ENCODE peak calls at places on chromosomes 13 and 19, in eight cellular contexts. C is RWPE1; O is CD4-positive, alpha-beta T cell; E is PC-3; B is fibroblast of the conjunctiva; I is nucleus accumbens; K is stimulated activated CD4-positive, alpha-beta T cell treated with anti-CD3 and anti-CD28 coated beads, Interleukin-4, amount 100 ng/mL, for 4 hours; F is fibroblast of lung. N is an unnamed sample.

GRCh38 chr19:44544031-44544430 is 14.6 kb upstream of the CEACAM20 start:
- DNase-seq in E (no peak), B (no peak), C (no peak), I (no peak), F (no peak), O (no peak), K (no peak), N (no peak)

GRCh38 chr13:41182231-41182630 is 12.1 kb downstream of the KBTBD7 start:
- DNase-seq in B (no peak), O (no peak), F (no peak), I (no peak), E (no peak), C (peak; percentile 41), K (no peak), N (no peak)

GRCh38 chr19:41702208-41702651 is 6.2 kb upstream of the CEACAM5 start:
- DNase-seq in F (peak; percentile 20), E (peak; percentile 51), O (no peak), K (no peak), C (no peak), I (no peak), B (no peak), N (peak; percentile 24)

GRCh38 chr19:41456342-41456918 is 13.5 kb downstream of the ERICH4 start:
- DNase-seq in B (no peak), E (no peak), O (no peak), I (no peak), C (no peak), F (peak; percentile 47), K (no peak), N (peak; percentile 8)

GRCh38 chr19:48490980-48491792 is 20.4 kb downstream of the LMTK3 start:
- DNase-seq in E (peak; percentile 29), B (no peak), C (peak; percentile 82), F (no peak), O (peak; percentile 60), I (no peak), K (peak; percentile 54), N (no peak)

GRCh38 chr19:6087074-6087506 is 23.2 kb downstream of the RFX2 start:
- DNase-seq in E (no peak), K (no peak), I (no peak), F (no peak), B (no peak), C (no peak), O (peak; percentile 51), N (no peak)

GRCh38 chr19:38409631-38410133 is 6.8 kb downstream of the FAM98C start:
- DNase-seq in I (no peak), F (peak; percentile 54), K (no peak), C (no peak), O (no peak), E (no peak), B (no peak), N (no peak)

GRCh38 chr13:21625366-21625765 is 21.4 kb upstream of the MICU2 start:
- DNase-seq in F (peak; percentile 26), C (peak; percentile 55), O (no peak), E (peak; percentile 59), I (no peak), B (peak; percentile 4), K (no peak), N (peak; percentile 44)

GRCh38 chr13:26459276-26460131 is 98.0 kb upstream of the WASF3 start:
- DNase-seq in E (peak; percentile 61), C (no peak), B (no peak), K (no peak), O (no peak), I (no peak), F (no peak), N (peak; percentile 97)

GRCh38 chr13:111491021-111491420 is 170.6 kb downstream of the TEX29 start:
- DNase-seq in K (no peak), B (no peak), F (no peak), E (no peak), O (no peak), I (no peak), C (no peak), N (no peak)

GRCh38 chr13:112343591-112343990 is 32.6 kb upstream of the SPACA7 start:
- DNase-seq in I (no peak), B (no peak), K (no peak), O (no peak), F (no peak), E (no peak), C (no peak), N (no peak)

GRCh38 chr13:41494202-41494601 is 36.9 kb downstream of the RGCC start:
- DNase-seq in C (no peak), E (no peak), I (no peak), K (no peak), B (no peak), O (no peak), F (no peak), N (no peak)

GRCh38 chr13:97030705-97031452 is 36.6 kb upstream of the OXGR1 start:
- DNase-seq in O (no peak), I (no peak), B (peak; percentile 81), C (peak; percentile 25), K (no peak), E (peak; percentile 60), F (peak; percentile 66), N (peak; percentile 38)

GRCh38 chr13:102779426-102780159 is 6.0 kb upstream of the TEX30 start:
- DNase-seq in E (no peak), C (no peak), O (no peak), I (no peak), F (no peak), B (no peak), K (no peak), N (no peak)

GRCh38 chr19:33143897-33144405 is 12.0 kb downstream of the WDR88 start:
- DNase-seq in B (peak; percentile 28), K (peak; percentile 50), C (peak; percentile 75), O (peak; percentile 55), F (peak; percentile 30), I (no peak), E (peak; percentile 62), N (peak; percentile 27)

GRCh38 chr19:16066611-16067104 is 9.6 kb upstream of the TPM4 start:
- DNase-seq in F (peak; percentile 81), B (no peak), C (peak; percentile 72), I (no peak), E (peak; percentile 80), K (peak; percentile 24), O (peak; percentile 36), N (peak; percentile 56)

GRCh38 chr13:41782086-41782485 is 178.8 kb downstream of the VWA8 start:
- DNase-seq in O (no peak), I (peak; percentile 9), E (no peak), B (no peak), F (no peak), C (no peak), K (no peak), N (no peak)

GRCh38 chr13:32910530-32910929 is 105.7 kb upstream of the KL start:
- DNase-seq in C (no peak), I (no peak), F (peak; percentile 44), B (no peak), E (peak; percentile 53), O (no peak), K (no peak), N (no peak)